ENCODE peak calls at places on chromosomes 2 and 18, in ten cellular contexts. A is RWPE1; K is heart right ventricle; G is fibroblast of lung; M is transverse colon; Y is AG04450; V is CD8-positive, alpha-beta memory T cell; I is heart left ventricle; C is H9; Z is small intestine. E is an unnamed sample.

GRCh38 chr2:85753525-85754312 is at the start of gene ATOH8:
- DNase-seq in A (no peak), K (peak; percentile 73), Y (no peak), V (no peak), C (peak; percentile 68), M (peak; percentile 68), Z (no peak), I (peak; percentile 88), G (peak; percentile 80), E (peak; percentile 88)

GRCh38 chr2:120765911-120766757 is 30.5 kb downstream of the GLI2 start:
- DNase-seq in V (peak; percentile 30), G (peak; percentile 98), K (peak; percentile 89), A (no peak), Y (peak; percentile 99), C (peak; percentile 35), Z (peak; percentile 4), M (peak; percentile 67), I (peak; percentile 94), E (peak; percentile 88)

GRCh38 chr18:48629730-48630324 is 91.0 kb downstream of the CTIF start:
- DNase-seq in V (no peak), M (no peak), K (no peak), C (no peak), Z (no peak), I (no peak), G (peak; percentile 94), A (peak; percentile 74), Y (peak; percentile 99), E (no peak)

GRCh38 chr2:152513681-152514080 is 178.7 kb downstream of the FMNL2 start:
- DNase-seq in Z (no peak), A (peak; percentile 63), I (no peak), M (no peak), G (peak; percentile 45), K (peak; percentile 25), Y (no peak), V (no peak), C (no peak), E (no peak)

GRCh38 chr2:189870396-189871089 is 86.3 kb downstream of the PMS1 start:
- DNase-seq in K (no peak), V (no peak), C (no peak), A (no peak), M (no peak), G (peak; percentile 71), Z (no peak), I (no peak), Y (no peak), E (no peak)

GRCh38 chr2:3914243-3914642 is 210.9 kb downstream of the DCDC2C start:
- DNase-seq in Z (no peak), A (no peak), Y (no peak), M (no peak), C (no peak), V (no peak), I (no peak), G (no peak), K (no peak), E (no peak)

GRCh38 chr2:58906151-58906645 is 665.1 kb upstream of the FANCL start:
- DNase-seq in C (no peak), I (no peak), V (no peak), Y (no peak), M (no peak), K (no peak), G (no peak), A (no peak), Z (no peak), E (no peak)

GRCh38 chr2:121721926-121722325 is 14.7 kb downstream of the NIFK start:
- DNase-seq in K (no peak), A (peak; percentile 85), I (no peak), V (no peak), G (peak; percentile 78), C (no peak), Y (peak; percentile 66), M (no peak), Z (no peak), E (no peak)

DNA sequence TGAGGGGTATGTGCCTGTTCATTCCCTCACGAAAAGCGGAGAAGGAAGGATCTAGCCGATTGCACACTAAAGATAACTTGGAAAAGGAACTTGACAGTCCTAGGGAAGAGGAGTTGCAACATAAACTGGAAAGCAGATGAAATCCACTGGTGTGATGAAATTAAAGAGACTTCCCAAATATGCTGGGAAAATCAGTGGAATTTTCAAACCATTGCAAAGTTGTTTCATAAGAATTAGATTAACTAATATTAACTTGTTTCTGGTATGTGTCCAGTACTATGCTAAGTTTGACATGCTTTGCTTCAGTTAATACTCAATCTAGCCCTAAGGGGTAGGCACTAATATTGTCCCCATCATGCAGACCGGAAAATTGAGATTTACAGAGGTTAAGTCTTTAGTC is 222.7 kb downstream of the IKZF2 start:
- DNase-seq in C (no peak), Y (peak; percentile 11), A (no peak), M (no peak), V (no peak), K (no peak), Z (no peak), I (no peak), G (peak; percentile 68), E (no peak)
- H3K27ac ChIP-seq in C (no peak overlapping the region), Y (no peak overlapping the region), A (no peak overlapping the region), M (no peak overlapping the region), V (no peak overlapping the region), K (no peak overlapping the region), Z (no peak overlapping the region), I (no peak overlapping the region), G (no peak overlapping the region), E (peak overlapping the region; percentile 60)

GRCh38 chr2:73896362-73897239 is 3.8 kb downstream of the ACTG2 start:
- DNase-seq in A (no peak), Y (no peak), K (peak; percentile 21), C (no peak), M (no peak), V (peak; percentile 54), G (peak; percentile 88), Z (peak; percentile 32), I (no peak), E (no peak)

GRCh38 chr2:73895473-73895872 is 2.7 kb downstream of the ACTG2 start:
- DNase-seq in K (no peak), G (no peak), I (no peak), C (no peak), Y (no peak), M (no peak), A (no peak), Z (no peak), V (no peak), E (no peak)

GRCh38 chr2:73894877-73895276 is 2.1 kb downstream of the ACTG2 start:
- DNase-seq in A (no peak), Y (no peak), G (no peak), I (no peak), K (no peak), C (no peak), M (no peak), Z (no peak), V (no peak), E (no peak)

GRCh38 chr2:73897934-73898333 is 5.1 kb downstream of the ACTG2 start:
- DNase-seq in K (no peak), Z (no peak), G (no peak), Y (no peak), I (no peak), V (no peak), M (peak; percentile 23), C (no peak), A (no peak), E (no peak)

DNA sequence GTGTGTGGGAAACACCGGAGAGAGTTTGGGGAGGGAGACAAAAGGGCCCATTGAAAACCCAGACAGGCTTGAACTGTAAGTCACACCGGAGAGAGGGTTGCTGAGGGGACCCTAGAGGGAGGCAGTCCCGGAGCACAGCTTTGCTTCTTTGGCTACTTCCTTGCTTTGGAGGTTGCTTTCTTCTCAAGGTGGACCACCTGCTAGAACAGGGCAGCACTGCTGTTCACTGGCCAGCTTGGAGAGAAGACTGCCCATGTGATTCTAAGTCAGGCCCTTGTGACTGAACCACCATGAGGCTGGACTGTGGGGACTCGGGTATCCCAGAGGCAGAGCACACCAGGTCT is 4.4 kb downstream of the ACTG2 start:
- DNase-seq in C (no peak), A (no peak), Y (no peak), G (no peak), K (no peak), Z (no peak), I (no peak), V (no peak), M (no peak), E (no peak)
- H3K27ac ChIP-seq in C (no peak overlapping the region), A (no peak overlapping the region), Y (no peak overlapping the region), G (no peak overlapping the region), K (no peak overlapping the region), Z (peak overlapping the region; percentile 14), I (no peak overlapping the region), V (no peak overlapping the region), M (peak overlapping the region; percentile 78), E (peak overlapping the region; percentile 86)

DNA sequence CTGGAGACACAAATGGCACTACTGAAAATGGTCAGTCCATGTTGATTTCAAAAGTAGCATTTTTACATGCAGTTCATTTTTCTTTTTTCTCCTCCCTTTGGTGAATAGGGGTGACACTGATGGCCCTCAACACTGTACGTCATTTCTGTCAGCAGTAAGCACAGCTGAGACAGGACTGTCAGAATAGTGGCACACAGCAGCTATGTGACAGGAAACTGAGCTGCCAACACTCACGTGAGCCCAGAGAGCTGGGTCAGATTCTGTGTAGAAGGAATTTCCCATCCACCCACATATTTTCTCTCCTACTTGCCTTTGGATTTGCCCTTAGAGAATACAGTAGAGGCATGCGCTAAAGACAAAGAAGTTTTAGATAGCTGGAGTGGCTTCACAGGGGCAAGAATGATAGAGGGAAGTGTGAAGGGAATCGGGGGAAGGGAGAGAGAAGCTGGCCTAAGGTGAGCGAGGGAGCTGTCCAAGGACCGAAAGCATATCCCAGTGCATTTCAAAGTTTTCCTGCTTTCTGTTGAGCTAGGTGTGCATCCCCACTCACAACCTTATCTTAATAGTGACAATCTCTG is 476.6 kb downstream of the CNTNAP5 start:
- DNase-seq in V (no peak), I (no peak), K (no peak), Z (no peak), A (no peak), Y (no peak), G (no peak), C (no peak), M (no peak), E (no peak)
- H3K27ac ChIP-seq in V (no peak overlapping the region), I (no peak overlapping the region), K (no peak overlapping the region), Z (no peak overlapping the region), A (no peak overlapping the region), Y (no peak overlapping the region), G (no peak overlapping the region), C (no peak overlapping the region), M (no peak overlapping the region), E (no peak overlapping the region)

GRCh38 chr2:19990416-19990728 is 467 bp upstream of the WDR35 start:
- DNase-seq in G (peak; percentile 4), C (no peak), K (no peak), Y (no peak), Z (no peak), A (no peak), V (no peak), I (no peak), M (no peak), E (no peak)

GRCh38 chr2:19989681-19990415 is at the start of gene WDR35:
- DNase-seq in A (peak; percentile 98), G (peak; percentile 85), M (peak; percentile 93), K (peak; percentile 83), Y (peak; percentile 61), Z (peak; percentile 89), C (peak; percentile 95), I (peak; percentile 94), V (peak; percentile 93), E (peak; percentile 88)

GRCh38 chr2:19989342-19989680 is 594 bp downstream of the WDR35 start:
- DNase-seq in V (no peak), M (no peak), K (no peak), A (no peak), Y (no peak), C (no peak), Z (no peak), I (no peak), G (no peak), E (no peak)

GRCh38 chr2:19987936-19988335 is 2.0 kb downstream of the WDR35 start:
- DNase-seq in Z (no peak), I (no peak), Y (no peak), C (no peak), V (no peak), A (no peak), M (no peak), G (no peak), K (no peak), E (no peak)

GRCh38 chr2:19988600-19988999 is 1.3 kb downstream of the WDR35 start:
- DNase-seq in Y (no peak), Z (no peak), G (no peak), A (peak; percentile 12), V (no peak), I (no peak), M (no peak), C (no peak), K (no peak), E (no peak)
- H3K27ac ChIP-seq in Y (no peak overlapping the region), Z (no peak overlapping the region), G (no peak overlapping the region), A (no peak overlapping the region), V (no peak overlapping the region), I (no peak overlapping the region), M (no peak overlapping the region), C (no peak overlapping the region), K (no peak overlapping the region), E (no peak overlapping the region)

E was measured in coronary artery.